ENCODE peak calls at places on chromosomes 4 and X, in seven cellular contexts. D is head of caudate nucleus; K is small intestine; E is Daoy; O is Karpas-422; Z is stimulated activated naive B cell treated with anti-CD40 and anti-IgM and Interleukin-4, amounts not matched to agents 10 μg/mL and 1 μg/mL and 100 μg/mL, for 72 hours; F is activated naive CD4-positive, alpha-beta T cell treated with Interleukin-2 at 50 U/mL for 16 hours. M is an unnamed sample.
A peak's percentile ranks its signal among the peaks of the same experiment; 100 is the strongest.

GRCh38 chr4:2694691-2695090 is 61.4 kb downstream of the TNIP2 start:
- DNase-seq in D (no peak), K (no peak), E (peak; percentile 63), O (no peak), Z (no peak), F (no peak), M (no peak)

GRCh38 chr4:1404573-1405248 is 1.5 kb downstream of the NKX1-1 start:
- DNase-seq in D (no peak), K (no peak), E (peak; percentile 5), O (no peak), Z (no peak), F (no peak), M (no peak)

GRCh38 chrX:10393899-10394298 is 226.5 kb downstream of the MID1 start:
- DNase-seq in D (no peak), K (no peak), E (peak; percentile 26), O (no peak), Z (no peak), F (no peak), M (no peak)

GRCh38 chrX:39795591-39795990 is 302.2 kb downstream of the BCOR start:
- DNase-seq in D (no peak), K (no peak), E (no peak), O (peak; percentile 17), Z (no peak), F (no peak), M (no peak)

GRCh38 chrX:129115104-129115503 is 408.2 kb downstream of the SMARCA1 start:
- DNase-seq in D (no peak), K (peak; percentile 53), E (no peak), O (peak; percentile 82), Z (peak; percentile 11), F (no peak), M (peak; percentile 14)

GRCh38 chrX:68751372-68751771 is 77.4 kb upstream of the EFNB1 start:
- DNase-seq in D (no peak), K (no peak), E (no peak), O (no peak), Z (no peak), F (no peak), M (no peak)

GRCh38 chr4:78889955-78890354 is 49.3 kb downstream of the PAQR3 start:
- DNase-seq in D (no peak), K (no peak), E (no peak), O (no peak), Z (no peak), F (no peak), M (no peak)

GRCh38 chr4:162201673-162202072 is 37.9 kb upstream of the FSTL5 start:
- DNase-seq in D (no peak), K (no peak), E (peak; percentile 5), O (no peak), Z (no peak), F (no peak), M (no peak)

GRCh38 chr4:185811509-185812364 is at the start of gene SORBS2:
- DNase-seq in D (no peak), K (peak; percentile 71), E (peak; percentile 30), O (peak; percentile 58), Z (peak; percentile 27), F (no peak), M (no peak)

GRCh38 chr4:177371452-177371851 is 61.8 kb downstream of the NEIL3 start:
- DNase-seq in D (no peak), K (no peak), E (no peak), O (no peak), Z (no peak), F (no peak), M (no peak)

GRCh38 chr4:8646296-8647093 is 53.9 kb downstream of the CPZ start:
- DNase-seq in D (no peak), K (no peak), E (peak; percentile 13), O (no peak), Z (no peak), F (no peak), M (no peak)

GRCh38 chr4:69239777-69240176 is 25.2 kb upstream of the UGT2B11 start:
- DNase-seq in D (no peak), K (peak; percentile 94), E (no peak), O (no peak), Z (no peak), F (no peak), M (no peak)

GRCh38 chr4:164514765-164515164 is 239.2 kb upstream of the SMIM31 start:
- DNase-seq in D (no peak), K (no peak), E (no peak), O (no peak), Z (no peak), F (no peak), M (no peak)

GRCh38 chr4:62260256-62260655 is 1060.1 kb downstream of the ADGRL3 start:
- DNase-seq in D (peak; percentile 5), K (no peak), E (no peak), O (no peak), Z (no peak), F (no peak), M (no peak)

GRCh38 chr4:119774840-119775239 is 146.2 kb upstream of the PDE5A start:
- DNase-seq in D (no peak), K (no peak), E (no peak), O (peak; percentile 21), Z (no peak), F (no peak), M (no peak)

GRCh38 chr4:174138616-174139015 is 144.9 kb downstream of the FBXO8 start:
- DNase-seq in D (no peak), K (no peak), E (no peak), O (no peak), Z (no peak), F (no peak), M (no peak)

GRCh38 chrX:150805736-150806135 is 92.7 kb downstream of the CD99L2 start:
- DNase-seq in D (no peak), K (no peak), E (no peak), O (no peak), Z (no peak), F (no peak), M (no peak)

GRCh38 chrX:47380268-47380667 is 9.9 kb downstream of the ZNF157 start:
- DNase-seq in D (no peak), K (peak; percentile 62), E (no peak), O (no peak), Z (peak; percentile 51), F (peak; percentile 66), M (no peak)

GRCh38 chrX:45849261-45849660 is 648.6 kb upstream of the DIPK2B start:
- DNase-seq in D (no peak), K (peak; percentile 50), E (peak; percentile 68), O (no peak), Z (no peak), F (peak; percentile 14), M (no peak)

GRCh38 chr4:146029147-146029546 is 90.5 kb upstream of the ZNF827 start:
- DNase-seq in D (no peak), K (no peak), E (no peak), O (no peak), Z (peak; percentile 11), F (no peak), M (no peak)

GRCh38 chr4:57607616-57608150 is 497.5 kb upstream of the IGFBP7 start:
- DNase-seq in D (no peak), K (no peak), E (no peak), O (no peak), Z (no peak), F (no peak), M (no peak)

GRCh38 chrX:114842181-114842580 is 175.2 kb downstream of the IL13RA2 start:
- DNase-seq in D (no peak), K (no peak), E (no peak), O (no peak), Z (no peak), F (no peak), M (no peak)

GRCh38 chrX:25442501-25442900 is 426.7 kb upstream of the ARX start:
- DNase-seq in D (no peak), K (no peak), E (no peak), O (no peak), Z (no peak), F (no peak), M (no peak)

GRCh38 chr4:79442422-79442821 is 34.4 kb upstream of the GK2 start:
- DNase-seq in D (no peak), K (no peak), E (no peak), O (no peak), Z (no peak), F (no peak), M (no peak)

GRCh38 chr4:86011117-86011516 is 348.7 kb downstream of the MAPK10 start:
- DNase-seq in D (no peak), K (no peak), E (peak; percentile 49), O (no peak), Z (no peak), F (no peak), M (no peak)

M was measured in HL-60.